ENCODE peak calls at places on chromosomes 13 and 19, in seven cellular contexts. One of them, this sample, is unnamed. For H3K4me1 and H3K36me3, the result is how much of the 10 kb centered on the place peaks cover.

GRCh38 chr13:45384474-45385174 is 33.5 kb downstream of the SLC25A30 start:
- DNase-seq in GM23338: no peak
- DNase-seq in breast epithelium: no peak
- DNase-seq in testis: no peak
- DNase-seq in fibroblast of lung: no peak
- DNase-seq in endodermal cell: no peak
- DNase-seq in body of pancreas: no peak
- DNase-seq in this sample: no peak

GRCh38 chr19:17357078-17357666 is 19.8 kb downstream of the GTPBP3 start:
- DNase-seq in fibroblast of lung: no peak
- DNase-seq in endodermal cell: no peak
- DNase-seq in testis: no peak
- DNase-seq in GM23338: no peak
- DNase-seq in body of pancreas: no peak
- DNase-seq in breast epithelium: no peak
- DNase-seq in this sample: no peak

GRCh38 chr19:44890366-44891015 is 563 bp upstream of the TOMM40 start:
- DNase-seq in body of pancreas: no peak
- DNase-seq in GM23338: peak
- DNase-seq in fibroblast of lung: peak
- DNase-seq in breast epithelium: peak
- DNase-seq in endodermal cell: peak
- DNase-seq in testis: peak
- DNase-seq in this sample: peak

GRCh38 chr19:6735181-6735891 is 2.0 kb downstream of the GPR108 start:
- DNase-seq in body of pancreas: no peak
- DNase-seq in fibroblast of lung: no peak
- DNase-seq in breast epithelium: no peak
- DNase-seq in GM23338: no peak
- DNase-seq in endodermal cell: peak
- DNase-seq in testis: no peak
- DNase-seq in this sample: no peak

GRCh38 chr13:98478134-98479129 is 98.5 kb downstream of the STK24 start:
- DNase-seq in body of pancreas: no peak
- DNase-seq in fibroblast of lung: peak
- DNase-seq in endodermal cell: peak
- DNase-seq in breast epithelium: no peak
- DNase-seq in testis: peak
- DNase-seq in GM23338: peak
- DNase-seq in this sample: no peak

GRCh38 chr19:1000095-1000494 is at the start of gene GRIN3B:
- DNase-seq in breast epithelium: no peak
- DNase-seq in endodermal cell: peak
- DNase-seq in testis: peak
- DNase-seq in body of pancreas: peak
- DNase-seq in GM23338: peak
- DNase-seq in fibroblast of lung: no peak
- DNase-seq in this sample: peak

GRCh38 chr13:52849727-52850395 is 1.4 kb upstream of the PCDH8 start:
- DNase-seq in breast epithelium: no peak
- DNase-seq in endodermal cell: peak
- DNase-seq in fibroblast of lung: no peak
- DNase-seq in GM23338: peak
- DNase-seq in testis: no peak
- DNase-seq in body of pancreas: no peak
- DNase-seq in this sample: no peak

GRCh38 chr19:28234637-28235036 is 978.3 kb downstream of the UQCRFS1 start:
- DNase-seq in breast epithelium: no peak
- DNase-seq in GM23338: peak
- DNase-seq in fibroblast of lung: peak
- DNase-seq in endodermal cell: peak
- DNase-seq in testis: no peak
- DNase-seq in body of pancreas: no peak
- DNase-seq in this sample: no peak

GRCh38 chr13:30895773-30896172 is 10.3 kb upstream of the MEDAG start:
- DNase-seq in testis: peak
- DNase-seq in endodermal cell: no peak
- DNase-seq in GM23338: peak
- DNase-seq in body of pancreas: peak
- DNase-seq in fibroblast of lung: peak
- DNase-seq in breast epithelium: peak
- DNase-seq in this sample: no peak

GRCh38 chr13:112692104-112692503 is 2.3 kb downstream of the ATP11A start:
- DNase-seq in GM23338: no peak
- DNase-seq in endodermal cell: no peak
- DNase-seq in body of pancreas: no peak
- DNase-seq in testis: no peak
- DNase-seq in breast epithelium: no peak
- DNase-seq in fibroblast of lung: no peak
- DNase-seq in this sample: no peak
- H3K4me3 ChIP-seq in GM23338: peak
- H3K4me3 ChIP-seq in endodermal cell: peak
- H3K4me3 ChIP-seq in body of pancreas: no peak
- H3K4me3 ChIP-seq in testis: no peak
- H3K4me3 ChIP-seq in breast epithelium: peak
- H3K4me3 ChIP-seq in fibroblast of lung: no peak
- H3K4me3 ChIP-seq in this sample: peak

DNA sequence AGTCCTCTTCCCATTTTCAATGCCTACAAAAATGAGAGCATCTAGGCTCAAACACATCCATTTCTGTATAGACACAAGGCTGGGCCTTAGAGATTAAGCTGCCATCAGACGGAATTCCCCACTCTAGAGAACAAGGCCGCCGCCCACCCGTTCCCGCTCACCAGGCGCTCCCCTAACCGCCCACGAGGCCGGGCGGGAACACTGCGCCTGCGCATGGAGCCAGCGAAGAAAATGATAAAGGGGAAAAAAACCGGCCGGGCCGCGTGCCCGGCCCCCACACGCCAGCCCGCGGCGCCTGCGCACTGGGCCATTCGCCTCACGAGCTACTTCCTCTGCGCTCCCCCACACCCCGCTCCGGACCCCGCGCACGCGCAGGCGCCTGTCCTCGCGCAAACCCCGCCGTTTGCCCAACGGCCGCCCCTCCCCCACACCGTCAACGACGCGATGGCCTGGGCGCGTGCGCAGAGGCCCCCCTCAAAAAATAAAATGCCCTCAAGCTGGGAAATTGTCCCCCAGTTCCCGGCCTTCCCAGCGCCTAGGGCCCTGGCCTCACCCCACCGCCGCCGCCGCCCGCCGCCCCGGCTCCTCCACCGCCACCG is 540 bp downstream of the HNRNPL start:
- DNase-seq in endodermal cell: peak
- DNase-seq in body of pancreas: peak
- DNase-seq in breast epithelium: peak
- DNase-seq in GM23338: peak
- DNase-seq in testis: peak
- DNase-seq in fibroblast of lung: peak
- DNase-seq in this sample: peak
- H3K4me1 ChIP-seq in endodermal cell: under half
- H3K4me1 ChIP-seq in body of pancreas: half or more
- H3K4me1 ChIP-seq in breast epithelium: under half
- H3K4me1 ChIP-seq in GM23338: under half
- H3K4me1 ChIP-seq in testis: under half
- H3K4me1 ChIP-seq in fibroblast of lung: under half
- H3K4me1 ChIP-seq in this sample: under half

GRCh38 chr19:46368116-46368515 is 21.2 kb downstream of the PPP5C start:
- DNase-seq in breast epithelium: no peak
- DNase-seq in fibroblast of lung: no peak
- DNase-seq in GM23338: no peak
- DNase-seq in endodermal cell: no peak
- DNase-seq in testis: no peak
- DNase-seq in body of pancreas: no peak
- DNase-seq in this sample: no peak

GRCh38 chr19:46369817-46370216 is 22.9 kb downstream of the PPP5C start:
- DNase-seq in body of pancreas: no peak
- DNase-seq in GM23338: no peak
- DNase-seq in endodermal cell: no peak
- DNase-seq in fibroblast of lung: no peak
- DNase-seq in testis: no peak
- DNase-seq in breast epithelium: no peak
- DNase-seq in this sample: no peak

GRCh38 chr19:46365561-46365960 is 18.7 kb downstream of the PPP5C start:
- DNase-seq in testis: no peak
- DNase-seq in GM23338: no peak
- DNase-seq in body of pancreas: no peak
- DNase-seq in breast epithelium: no peak
- DNase-seq in fibroblast of lung: peak
- DNase-seq in endodermal cell: peak
- DNase-seq in this sample: no peak

GRCh38 chr19:46366620-46367277 is 19.9 kb downstream of the PPP5C start:
- DNase-seq in GM23338: no peak
- DNase-seq in breast epithelium: no peak
- DNase-seq in testis: no peak
- DNase-seq in fibroblast of lung: no peak
- DNase-seq in endodermal cell: no peak
- DNase-seq in body of pancreas: no peak
- DNase-seq in this sample: no peak

DNA sequence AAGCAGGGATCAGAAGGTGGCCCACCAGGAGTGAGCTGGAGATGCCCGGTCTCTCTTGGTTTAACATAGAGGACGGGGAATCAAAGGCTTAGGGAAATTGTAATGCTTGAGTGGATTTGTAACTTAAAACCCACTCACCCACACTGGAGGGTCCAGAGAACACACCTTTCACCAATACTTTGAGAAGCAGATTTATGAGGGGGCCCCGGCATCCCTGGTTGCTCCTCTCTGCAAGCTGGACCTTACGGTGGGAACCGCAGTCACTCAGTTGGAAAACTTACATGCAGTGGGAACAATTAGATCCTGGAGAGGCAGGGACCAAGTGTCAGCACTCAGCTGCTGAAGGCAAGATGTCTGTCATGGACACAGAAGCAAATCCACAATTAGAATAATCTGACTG is 20.5 kb downstream of the PPP5C start:
- DNase-seq in fibroblast of lung: no peak
- DNase-seq in GM23338: no peak
- DNase-seq in breast epithelium: no peak
- DNase-seq in testis: no peak
- DNase-seq in endodermal cell: no peak
- DNase-seq in body of pancreas: no peak
- DNase-seq in this sample: no peak
- H3K36me3 ChIP-seq in fibroblast of lung: under half
- H3K36me3 ChIP-seq in GM23338: under half
- H3K36me3 ChIP-seq in breast epithelium: under half
- H3K36me3 ChIP-seq in testis: under half
- H3K36me3 ChIP-seq in endodermal cell: half or more
- H3K36me3 ChIP-seq in body of pancreas: under half
- H3K36me3 ChIP-seq in this sample: under half

DNA sequence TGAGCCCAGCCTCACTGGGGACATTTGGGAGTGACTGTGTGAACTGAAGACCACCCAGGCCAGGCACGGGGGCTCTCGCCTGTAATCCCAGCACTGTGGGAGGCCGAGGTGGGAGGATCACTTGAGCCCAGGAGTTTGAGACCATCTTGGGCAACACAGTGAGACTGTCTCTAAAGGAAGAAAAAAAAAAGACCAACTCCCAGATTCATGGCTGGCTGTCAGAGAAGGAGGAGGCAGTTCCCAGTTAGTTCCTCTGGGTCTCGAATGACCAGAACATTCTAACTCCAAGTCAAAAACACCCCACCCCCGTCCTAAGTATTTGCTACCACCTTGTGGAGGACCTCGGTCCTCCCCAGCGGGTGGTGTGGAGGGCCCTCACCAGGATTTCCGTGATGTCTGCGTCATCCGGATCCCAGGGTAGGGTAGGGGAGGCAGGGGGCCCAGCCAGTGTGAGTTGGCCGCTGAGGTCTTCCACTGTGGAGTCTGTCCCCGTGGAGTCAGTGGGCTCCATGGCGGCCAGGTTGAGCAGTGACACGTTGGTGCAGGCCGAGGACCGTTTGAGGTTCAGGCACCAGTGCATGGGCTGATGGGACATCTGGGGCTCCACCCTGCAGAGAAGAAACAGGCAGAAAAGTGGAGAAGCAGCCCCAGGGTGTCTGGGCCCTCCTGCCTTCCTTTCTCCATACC is 1.3 kb downstream of the TSKS start:
- DNase-seq in breast epithelium: no peak
- DNase-seq in fibroblast of lung: peak
- DNase-seq in endodermal cell: peak
- DNase-seq in body of pancreas: no peak
- DNase-seq in testis: peak
- DNase-seq in GM23338: peak
- DNase-seq in this sample: no peak
- H3K4me3 ChIP-seq in breast epithelium: no peak
- H3K4me3 ChIP-seq in fibroblast of lung: no peak
- H3K4me3 ChIP-seq in endodermal cell: no peak
- H3K4me3 ChIP-seq in body of pancreas: no peak
- H3K4me3 ChIP-seq in testis: no peak
- H3K4me3 ChIP-seq in GM23338: no peak
- H3K4me3 ChIP-seq in this sample: no peak

This sample was measured in HAP-1.